ENCODE peak calls at places on chromosomes 11 and 22, in six cellular contexts. N, P, M, W, Y and O are unnamed samples.

GRCh38 chr11:34492806-34493414 is 20.7 kb downstream of the ELF5 start:
- DNase-seq in N (peak), P (peak), M (peak), W (peak), Y (peak), O (peak)

GRCh38 chr11:117009905-117010605 is 88.2 kb downstream of the SIK3 start:
- DNase-seq in N (no peak), P (no peak), M (no peak), W (no peak), Y (no peak), O (no peak)

GRCh38 chr11:41282436-41282835 is 177.0 kb downstream of the LRRC4C start:
- DNase-seq in N (no peak), P (no peak), M (no peak), W (no peak), Y (no peak), O (no peak)

GRCh38 chr11:6677018-6677417 is 6.1 kb downstream of the MRPL17 start:
- DNase-seq in N (no peak), P (no peak), M (no peak), W (no peak), Y (no peak), O (no peak)

GRCh38 chr11:65432686-65433582 is 10.3 kb downstream of the NEAT1 start:
- DNase-seq in N (no peak), P (peak), M (no peak), W (no peak), Y (no peak), O (no peak)

GRCh38 chr11:456533-456932 is 6.5 kb downstream of the PTDSS2 start:
- DNase-seq in N (no peak), P (no peak), M (peak), W (no peak), Y (no peak), O (no peak)

GRCh38 chr22:46742576-46743221 is 4.6 kb upstream of the CERK start:
- DNase-seq in N (no peak), P (no peak), M (no peak), W (no peak), Y (no peak), O (no peak)

GRCh38 chr11:2666828-2667570 is 32.8 kb downstream of the KCNQ1OT1 start:
- DNase-seq in N (no peak), P (peak), M (no peak), W (no peak), Y (no peak), O (no peak)

GRCh38 chr22:41919357-41920224 is 4.7 kb upstream of the SHISA8 start:
- DNase-seq in N (no peak), P (peak), M (peak), W (peak), Y (no peak), O (peak)

GRCh38 chr11:16511109-16511806 is 154.9 kb upstream of the SOX6 start:
- DNase-seq in N (peak), P (no peak), M (no peak), W (no peak), Y (no peak), O (no peak)

GRCh38 chr22:20054485-20054884 is 25.6 kb upstream of the DGCR8 start:
- DNase-seq in N (no peak), P (no peak), M (no peak), W (no peak), Y (no peak), O (no peak)

GRCh38 chr22:40855960-40856512 is 403 bp downstream of the ST13 start:
- DNase-seq in N (no peak), P (peak), M (peak), W (peak), Y (no peak), O (no peak)

GRCh38 chr11:101323997-101324396 is 194.4 kb upstream of the PGR start:
- DNase-seq in N (no peak), P (peak), M (no peak), W (peak), Y (no peak), O (no peak)